ENCODE peak calls at places on chromosomes 12 and 14, in six cellular contexts. D is HFFc6; G is CD8-positive, alpha-beta memory T cell; A is activated CD4-positive, alpha-beta T cell treated with anti-CD3 and anti-CD28 coated beads, Interleukin-2, amount 50 U/mL, for 1 hour; L is effector CD4-positive, alpha-beta T cell; T is activated T-cell treated with anti-CD3 and anti-CD28 coated beads for 24 hours. N is an unnamed sample.

GRCh38 chr12:674272-674781 is 11.1 kb upstream of the NINJ2 start:
- DNase-seq in D (no peak), G (peak; percentile 72), A (peak; percentile 57), L (peak; percentile 68), T (peak; percentile 76), N (peak; percentile 38)

GRCh38 chr14:72104011-72104613 is 171.9 kb downstream of the RGS6 start:
- DNase-seq in D (no peak), G (no peak), A (peak; percentile 20), L (no peak), T (peak; percentile 5), N (no peak)

GRCh38 chr14:54502602-54503001 is 7.1 kb upstream of the CGRRF1 start:
- DNase-seq in D (no peak), G (no peak), A (no peak), L (no peak), T (no peak), N (no peak)

GRCh38 chr12:124488520-124488919 is 78.9 kb downstream of the NCOR2 start:
- DNase-seq in D (no peak), G (no peak), A (no peak), L (no peak), T (no peak), N (no peak)

GRCh38 chr12:124509676-124510300 is 57.6 kb downstream of the NCOR2 start:
- DNase-seq in D (peak; percentile 71), G (no peak), A (no peak), L (no peak), T (no peak), N (no peak)

GRCh38 chr12:100120355-100120754 is 22.3 kb downstream of the BLTP3B start:
- DNase-seq in D (no peak), G (no peak), A (no peak), L (no peak), T (no peak), N (no peak)

GRCh38 chr14:32821989-32822653 is 116.6 kb upstream of the NPAS3 start:
- DNase-seq in D (no peak), G (no peak), A (no peak), L (no peak), T (no peak), N (no peak)

GRCh38 chr12:109880049-109880931 is at the start of gene GLTP:
- DNase-seq in D (peak; percentile 62), G (peak; percentile 94), A (peak; percentile 87), L (peak; percentile 84), T (peak; percentile 87), N (peak; percentile 81)

GRCh38 chr14:73723411-73723798 is 9.2 kb upstream of the PNMA1 start:
- DNase-seq in D (peak; percentile 48), G (no peak), A (no peak), L (no peak), T (no peak), N (no peak)

GRCh38 chr14:79570648-79571047 is 640.7 kb downstream of the DIO2 start:
- DNase-seq in D (no peak), G (no peak), A (no peak), L (no peak), T (no peak), N (no peak)

GRCh38 chr12:79848321-79848720 is 86.6 kb downstream of the PPP1R12A start:
- DNase-seq in D (no peak), G (no peak), A (no peak), L (no peak), T (no peak), N (no peak)

GRCh38 chr12:6262635-6263034 is 47.8 kb upstream of the PLEKHG6 start:
- DNase-seq in D (no peak), G (no peak), A (no peak), L (no peak), T (no peak), N (no peak)